ENCODE peak calls at places on chromosome 18, in eight cellular contexts. One of them, this sample, is unnamed.

GRCh38 chr18:43671431-43671830 is 394.1 kb upstream of the SYT4 start:
- DNase-seq in ovary: no peak
- DNase-seq in tibial artery: no peak
- DNase-seq in MM.1S: no peak
- DNase-seq in CD4-positive, alpha-beta T cell: no peak
- DNase-seq in brain microvascular endothelial cell: no peak
- DNase-seq in heart right ventricle: no peak
- DNase-seq in breast epithelium: no peak
- DNase-seq in this sample: no peak

GRCh38 chr18:62420513-62421209 is 95.6 kb downstream of the TNFRSF11A start:
- DNase-seq in ovary: no peak
- DNase-seq in tibial artery: peak
- DNase-seq in MM.1S: peak
- DNase-seq in CD4-positive, alpha-beta T cell: peak
- DNase-seq in brain microvascular endothelial cell: peak
- DNase-seq in heart right ventricle: no peak
- DNase-seq in breast epithelium: no peak
- DNase-seq in this sample: peak

GRCh38 chr18:23673725-23674124 is 11.0 kb upstream of the ANKRD29 start:
- DNase-seq in ovary: no peak
- DNase-seq in tibial artery: no peak
- DNase-seq in MM.1S: no peak
- DNase-seq in CD4-positive, alpha-beta T cell: no peak
- DNase-seq in brain microvascular endothelial cell: no peak
- DNase-seq in heart right ventricle: no peak
- DNase-seq in breast epithelium: no peak
- DNase-seq in this sample: no peak

GRCh38 chr18:44465337-44465736 is 215.4 kb upstream of the SETBP1 start:
- DNase-seq in ovary: peak
- DNase-seq in tibial artery: no peak
- DNase-seq in MM.1S: no peak
- DNase-seq in CD4-positive, alpha-beta T cell: no peak
- DNase-seq in brain microvascular endothelial cell: no peak
- DNase-seq in heart right ventricle: no peak
- DNase-seq in breast epithelium: no peak
- DNase-seq in this sample: no peak

GRCh38 chr18:76246579-76246978 is 248.5 kb downstream of the ZNF516 start:
- DNase-seq in ovary: no peak
- DNase-seq in tibial artery: no peak
- DNase-seq in MM.1S: no peak
- DNase-seq in CD4-positive, alpha-beta T cell: no peak
- DNase-seq in brain microvascular endothelial cell: no peak
- DNase-seq in heart right ventricle: no peak
- DNase-seq in breast epithelium: no peak
- DNase-seq in this sample: no peak

GRCh38 chr18:23585007-23585871 is 1.1 kb downstream of the NPC1 start:
- DNase-seq in ovary: no peak
- DNase-seq in tibial artery: no peak
- DNase-seq in MM.1S: peak
- DNase-seq in CD4-positive, alpha-beta T cell: no peak
- DNase-seq in brain microvascular endothelial cell: no peak
- DNase-seq in heart right ventricle: no peak
- DNase-seq in breast epithelium: no peak
- DNase-seq in this sample: peak

GRCh38 chr18:44973282-44973681 is 292.6 kb downstream of the SETBP1 start:
- DNase-seq in ovary: no peak
- DNase-seq in tibial artery: no peak
- DNase-seq in MM.1S: peak
- DNase-seq in CD4-positive, alpha-beta T cell: no peak
- DNase-seq in brain microvascular endothelial cell: peak
- DNase-seq in heart right ventricle: no peak
- DNase-seq in breast epithelium: no peak
- DNase-seq in this sample: no peak

GRCh38 chr18:69680128-69680527 is 267.5 kb downstream of the CD226 start:
- DNase-seq in ovary: no peak
- DNase-seq in tibial artery: no peak
- DNase-seq in MM.1S: no peak
- DNase-seq in CD4-positive, alpha-beta T cell: no peak
- DNase-seq in brain microvascular endothelial cell: no peak
- DNase-seq in heart right ventricle: no peak
- DNase-seq in breast epithelium: no peak
- DNase-seq in this sample: no peak

GRCh38 chr18:41378628-41379027 is 576.4 kb upstream of the PIK3C3 start:
- DNase-seq in ovary: no peak
- DNase-seq in tibial artery: no peak
- DNase-seq in MM.1S: no peak
- DNase-seq in CD4-positive, alpha-beta T cell: no peak
- DNase-seq in brain microvascular endothelial cell: peak
- DNase-seq in heart right ventricle: no peak
- DNase-seq in breast epithelium: no peak
- DNase-seq in this sample: no peak

GRCh38 chr18:61743775-61744531 is 148.9 kb downstream of the RNF152 start:
- DNase-seq in ovary: no peak
- DNase-seq in tibial artery: peak
- DNase-seq in MM.1S: no peak
- DNase-seq in CD4-positive, alpha-beta T cell: no peak
- DNase-seq in brain microvascular endothelial cell: peak
- DNase-seq in heart right ventricle: peak
- DNase-seq in breast epithelium: no peak
- DNase-seq in this sample: no peak

GRCh38 chr18:35968278-35968880 is 4.1 kb upstream of the RMP24 start:
- DNase-seq in ovary: no peak
- DNase-seq in tibial artery: no peak
- DNase-seq in MM.1S: no peak
- DNase-seq in CD4-positive, alpha-beta T cell: no peak
- DNase-seq in brain microvascular endothelial cell: no peak
- DNase-seq in heart right ventricle: no peak
- DNase-seq in breast epithelium: no peak
- DNase-seq in this sample: no peak

GRCh38 chr18:77071711-77072292 is 60.8 kb downstream of the MBP start:
- DNase-seq in ovary: no peak
- DNase-seq in tibial artery: no peak
- DNase-seq in MM.1S: no peak
- DNase-seq in CD4-positive, alpha-beta T cell: peak
- DNase-seq in brain microvascular endothelial cell: peak
- DNase-seq in heart right ventricle: no peak
- DNase-seq in breast epithelium: no peak
- DNase-seq in this sample: no peak

GRCh38 chr18:56995579-56996194 is 151.2 kb upstream of the BOD1L2 start:
- DNase-seq in ovary: no peak
- DNase-seq in tibial artery: no peak
- DNase-seq in MM.1S: no peak
- DNase-seq in CD4-positive, alpha-beta T cell: no peak
- DNase-seq in brain microvascular endothelial cell: no peak
- DNase-seq in heart right ventricle: no peak
- DNase-seq in breast epithelium: no peak
- DNase-seq in this sample: no peak

GRCh38 chr18:43405097-43405496 is 127.8 kb upstream of the SYT4 start:
- DNase-seq in ovary: no peak
- DNase-seq in tibial artery: no peak
- DNase-seq in MM.1S: no peak
- DNase-seq in CD4-positive, alpha-beta T cell: no peak
- DNase-seq in brain microvascular endothelial cell: no peak
- DNase-seq in heart right ventricle: no peak
- DNase-seq in breast epithelium: no peak
- DNase-seq in this sample: no peak

GRCh38 chr18:55811964-55812363 is 224.0 kb upstream of the TCF4 start:
- DNase-seq in ovary: no peak
- DNase-seq in tibial artery: no peak
- DNase-seq in MM.1S: no peak
- DNase-seq in CD4-positive, alpha-beta T cell: no peak
- DNase-seq in brain microvascular endothelial cell: no peak
- DNase-seq in heart right ventricle: no peak
- DNase-seq in breast epithelium: no peak
- DNase-seq in this sample: no peak

GRCh38 chr18:56445422-56445821 is 193.0 kb downstream of the TXNL1 start:
- DNase-seq in ovary: no peak
- DNase-seq in tibial artery: no peak
- DNase-seq in MM.1S: no peak
- DNase-seq in CD4-positive, alpha-beta T cell: no peak
- DNase-seq in brain microvascular endothelial cell: no peak
- DNase-seq in heart right ventricle: no peak
- DNase-seq in breast epithelium: no peak
- DNase-seq in this sample: no peak

GRCh38 chr18:54020346-54020745 is 204.1 kb downstream of the MBD2 start:
- DNase-seq in ovary: no peak
- DNase-seq in tibial artery: no peak
- DNase-seq in MM.1S: no peak
- DNase-seq in CD4-positive, alpha-beta T cell: no peak
- DNase-seq in brain microvascular endothelial cell: no peak
- DNase-seq in heart right ventricle: no peak
- DNase-seq in breast epithelium: no peak
- DNase-seq in this sample: no peak

GRCh38 chr18:69787825-69788547 is 159.7 kb downstream of the CD226 start:
- DNase-seq in ovary: no peak
- DNase-seq in tibial artery: no peak
- DNase-seq in MM.1S: no peak
- DNase-seq in CD4-positive, alpha-beta T cell: no peak
- DNase-seq in brain microvascular endothelial cell: peak
- DNase-seq in heart right ventricle: no peak
- DNase-seq in breast epithelium: no peak
- DNase-seq in this sample: no peak

GRCh38 chr18:78915446-78916008 is 64.1 kb upstream of the SALL3 start:
- DNase-seq in ovary: no peak
- DNase-seq in tibial artery: no peak
- DNase-seq in MM.1S: no peak
- DNase-seq in CD4-positive, alpha-beta T cell: no peak
- DNase-seq in brain microvascular endothelial cell: no peak
- DNase-seq in heart right ventricle: no peak
- DNase-seq in breast epithelium: no peak
- DNase-seq in this sample: no peak
- TF ChIP-seq CTCF in ovary: no peak
- TF ChIP-seq CTCF in tibial artery: no peak
- TF ChIP-seq CTCF in MM.1S: no peak
- TF ChIP-seq CTCF in CD4-positive, alpha-beta T cell: no peak
- TF ChIP-seq CTCF in brain microvascular endothelial cell: no peak
- TF ChIP-seq CTCF in heart right ventricle: no peak
- TF ChIP-seq CTCF in breast epithelium: no peak
- TF ChIP-seq CTCF in this sample: no peak

DNA sequence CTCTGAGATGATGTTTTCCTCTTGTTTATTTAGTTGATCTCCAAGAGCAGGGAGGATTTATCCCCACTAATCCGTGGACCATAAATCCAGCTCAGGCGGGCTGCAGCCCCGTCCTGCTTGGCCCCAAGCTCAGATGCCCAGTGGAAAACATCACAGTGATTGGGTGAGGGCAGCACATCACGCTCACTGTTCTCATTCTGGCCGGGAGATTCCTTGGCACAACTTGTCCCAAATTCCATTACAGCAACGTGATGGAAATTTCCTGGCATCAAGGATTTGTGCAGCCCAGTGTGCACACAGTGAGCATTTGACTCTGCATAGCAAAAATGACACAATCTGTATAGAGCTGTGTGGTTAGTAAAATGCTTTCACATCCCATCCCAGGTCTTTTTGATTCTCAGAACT is 96.8 kb downstream of the VAPA start:
- DNase-seq in ovary: peak
- DNase-seq in tibial artery: peak
- DNase-seq in MM.1S: no peak
- DNase-seq in CD4-positive, alpha-beta T cell: no peak
- DNase-seq in brain microvascular endothelial cell: peak
- DNase-seq in heart right ventricle: peak
- DNase-seq in breast epithelium: no peak
- DNase-seq in this sample: no peak
- TF ChIP-seq CTCF in ovary: no peak
- TF ChIP-seq CTCF in tibial artery: peak
- TF ChIP-seq CTCF in MM.1S: no peak
- TF ChIP-seq CTCF in CD4-positive, alpha-beta T cell: no peak
- TF ChIP-seq CTCF in brain microvascular endothelial cell: no peak
- TF ChIP-seq CTCF in heart right ventricle: no peak
- TF ChIP-seq CTCF in breast epithelium: no peak
- TF ChIP-seq CTCF in this sample: no peak

GRCh38 chr18:48948112-48949050 is 2.4 kb downstream of the SMAD7 start:
- DNase-seq in ovary: peak
- DNase-seq in tibial artery: no peak
- DNase-seq in MM.1S: peak
- DNase-seq in CD4-positive, alpha-beta T cell: peak
- DNase-seq in brain microvascular endothelial cell: peak
- DNase-seq in heart right ventricle: peak
- DNase-seq in breast epithelium: no peak
- DNase-seq in this sample: no peak
- TF ChIP-seq CTCF in ovary: no peak
- TF ChIP-seq CTCF in tibial artery: no peak
- TF ChIP-seq CTCF in MM.1S: no peak
- TF ChIP-seq CTCF in CD4-positive, alpha-beta T cell: no peak
- TF ChIP-seq CTCF in brain microvascular endothelial cell: no peak
- TF ChIP-seq CTCF in heart right ventricle: no peak
- TF ChIP-seq CTCF in breast epithelium: no peak
- TF ChIP-seq CTCF in this sample: no peak

GRCh38 chr18:12278765-12279682 is 24.9 kb downstream of the CIDEA start:
- DNase-seq in ovary: peak
- DNase-seq in tibial artery: peak
- DNase-seq in MM.1S: no peak
- DNase-seq in CD4-positive, alpha-beta T cell: no peak
- DNase-seq in brain microvascular endothelial cell: peak
- DNase-seq in heart right ventricle: peak
- DNase-seq in breast epithelium: peak
- DNase-seq in this sample: no peak

GRCh38 chr18:12279781-12280531 is 25.8 kb downstream of the CIDEA start:
- DNase-seq in ovary: no peak
- DNase-seq in tibial artery: no peak
- DNase-seq in MM.1S: no peak
- DNase-seq in CD4-positive, alpha-beta T cell: no peak
- DNase-seq in brain microvascular endothelial cell: no peak
- DNase-seq in heart right ventricle: peak
- DNase-seq in breast epithelium: no peak
- DNase-seq in this sample: no peak

GRCh38 chr18:12274793-12275192 is 20.6 kb downstream of the CIDEA start:
- DNase-seq in ovary: no peak
- DNase-seq in tibial artery: no peak
- DNase-seq in MM.1S: no peak
- DNase-seq in CD4-positive, alpha-beta T cell: no peak
- DNase-seq in brain microvascular endothelial cell: no peak
- DNase-seq in heart right ventricle: no peak
- DNase-seq in breast epithelium: no peak
- DNase-seq in this sample: no peak

GRCh38 chr18:12276736-12277554 is 22.8 kb downstream of the CIDEA start:
- DNase-seq in ovary: no peak
- DNase-seq in tibial artery: no peak
- DNase-seq in MM.1S: no peak
- DNase-seq in CD4-positive, alpha-beta T cell: no peak
- DNase-seq in brain microvascular endothelial cell: no peak
- DNase-seq in heart right ventricle: no peak
- DNase-seq in breast epithelium: no peak
- DNase-seq in this sample: no peak

GRCh38 chr18:12278153-12278764 is 24.1 kb downstream of the CIDEA start:
- DNase-seq in ovary: peak
- DNase-seq in tibial artery: no peak
- DNase-seq in MM.1S: peak
- DNase-seq in CD4-positive, alpha-beta T cell: no peak
- DNase-seq in brain microvascular endothelial cell: no peak
- DNase-seq in heart right ventricle: no peak
- DNase-seq in breast epithelium: no peak
- DNase-seq in this sample: no peak
- TF ChIP-seq CTCF in ovary: no peak
- TF ChIP-seq CTCF in tibial artery: no peak
- TF ChIP-seq CTCF in MM.1S: peak
- TF ChIP-seq CTCF in CD4-positive, alpha-beta T cell: no peak
- TF ChIP-seq CTCF in brain microvascular endothelial cell: peak
- TF ChIP-seq CTCF in heart right ventricle: no peak
- TF ChIP-seq CTCF in breast epithelium: no peak
- TF ChIP-seq CTCF in this sample: no peak

This sample was measured in CD14-positive monocyte.